ENCODE peak calls at places on chromosomes 2 and 18, in five cellular contexts. One of them, this sample, is unnamed.

GRCh38 chr18:58364867-58365533 is 263.9 kb downstream of the ALPK2 start:
- DNase-seq in upper lobe of right lung: no peak
- DNase-seq in RWPE1: no peak
- DNase-seq in GM12878: no peak
- DNase-seq in cardiac muscle cell: no peak
- DNase-seq in this sample: no peak

GRCh38 chr2:85662899-85663683 is 4.9 kb downstream of the SFTPB start:
- DNase-seq in cardiac muscle cell: no peak
- DNase-seq in GM12878: no peak
- DNase-seq in upper lobe of right lung: no peak
- DNase-seq in RWPE1: peak
- DNase-seq in this sample: no peak

GRCh38 chr2:66537001-66537400 is 102.1 kb downstream of the MEIS1 start:
- DNase-seq in GM12878: no peak
- DNase-seq in upper lobe of right lung: no peak
- DNase-seq in cardiac muscle cell: peak
- DNase-seq in RWPE1: no peak
- DNase-seq in this sample: no peak

GRCh38 chr18:49368161-49368875 is 92.1 kb downstream of the DYM start:
- DNase-seq in GM12878: no peak
- DNase-seq in cardiac muscle cell: no peak
- DNase-seq in upper lobe of right lung: no peak
- DNase-seq in RWPE1: peak
- DNase-seq in this sample: no peak

GRCh38 chr18:36309436-36310391 is 12.2 kb downstream of the FHOD3 start:
- DNase-seq in GM12878: no peak
- DNase-seq in upper lobe of right lung: no peak
- DNase-seq in RWPE1: peak
- DNase-seq in cardiac muscle cell: peak
- DNase-seq in this sample: peak

GRCh38 chr2:42624047-42624446 is 55.6 kb downstream of the MTA3 start:
- DNase-seq in RWPE1: no peak
- DNase-seq in cardiac muscle cell: no peak
- DNase-seq in GM12878: no peak
- DNase-seq in upper lobe of right lung: no peak
- DNase-seq in this sample: no peak

GRCh38 chr2:102383722-102384121 is 28.1 kb downstream of the IL18R1 start:
- DNase-seq in cardiac muscle cell: no peak
- DNase-seq in RWPE1: no peak
- DNase-seq in GM12878: no peak
- DNase-seq in upper lobe of right lung: no peak
- DNase-seq in this sample: no peak

GRCh38 chr18:42052137-42052708 is 97.2 kb downstream of the PIK3C3 start:
- DNase-seq in cardiac muscle cell: no peak
- DNase-seq in upper lobe of right lung: no peak
- DNase-seq in RWPE1: no peak
- DNase-seq in GM12878: no peak
- DNase-seq in this sample: no peak

GRCh38 chr18:56715121-56715520 is 64.0 kb downstream of the WDR7 start:
- DNase-seq in RWPE1: no peak
- DNase-seq in cardiac muscle cell: no peak
- DNase-seq in upper lobe of right lung: no peak
- DNase-seq in GM12878: no peak
- DNase-seq in this sample: no peak

GRCh38 chr18:60047556-60047955 is 147.8 kb downstream of the PMAIP1 start:
- DNase-seq in upper lobe of right lung: no peak
- DNase-seq in GM12878: no peak
- DNase-seq in RWPE1: no peak
- DNase-seq in cardiac muscle cell: no peak
- DNase-seq in this sample: peak

GRCh38 chr18:65846107-65846506 is 95.3 kb downstream of the CDH7 start:
- DNase-seq in cardiac muscle cell: no peak
- DNase-seq in RWPE1: no peak
- DNase-seq in GM12878: no peak
- DNase-seq in upper lobe of right lung: no peak
- DNase-seq in this sample: no peak

GRCh38 chr2:227788556-227788955 is 25.1 kb upstream of the CCL20 start:
- DNase-seq in GM12878: no peak
- DNase-seq in RWPE1: no peak
- DNase-seq in upper lobe of right lung: no peak
- DNase-seq in cardiac muscle cell: no peak
- DNase-seq in this sample: peak

GRCh38 chr2:27494944-27495554 is at the start of gene FNDC4:
- DNase-seq in cardiac muscle cell: peak
- DNase-seq in RWPE1: peak
- DNase-seq in upper lobe of right lung: no peak
- DNase-seq in GM12878: no peak
- DNase-seq in this sample: no peak

GRCh38 chr2:64406407-64406774 is 47.6 kb upstream of the LGALSL start:
- DNase-seq in RWPE1: no peak
- DNase-seq in cardiac muscle cell: no peak
- DNase-seq in upper lobe of right lung: no peak
- DNase-seq in GM12878: no peak
- DNase-seq in this sample: no peak

GRCh38 chr2:219180961-219181360 is 2.9 kb downstream of the RETREG2 start:
- DNase-seq in upper lobe of right lung: no peak
- DNase-seq in GM12878: no peak
- DNase-seq in RWPE1: no peak
- DNase-seq in cardiac muscle cell: no peak
- DNase-seq in this sample: no peak

GRCh38 chr2:20425371-20425881 is 21.4 kb upstream of the RHOB start:
- DNase-seq in GM12878: no peak
- DNase-seq in cardiac muscle cell: no peak
- DNase-seq in upper lobe of right lung: no peak
- DNase-seq in RWPE1: no peak
- DNase-seq in this sample: no peak

DNA sequence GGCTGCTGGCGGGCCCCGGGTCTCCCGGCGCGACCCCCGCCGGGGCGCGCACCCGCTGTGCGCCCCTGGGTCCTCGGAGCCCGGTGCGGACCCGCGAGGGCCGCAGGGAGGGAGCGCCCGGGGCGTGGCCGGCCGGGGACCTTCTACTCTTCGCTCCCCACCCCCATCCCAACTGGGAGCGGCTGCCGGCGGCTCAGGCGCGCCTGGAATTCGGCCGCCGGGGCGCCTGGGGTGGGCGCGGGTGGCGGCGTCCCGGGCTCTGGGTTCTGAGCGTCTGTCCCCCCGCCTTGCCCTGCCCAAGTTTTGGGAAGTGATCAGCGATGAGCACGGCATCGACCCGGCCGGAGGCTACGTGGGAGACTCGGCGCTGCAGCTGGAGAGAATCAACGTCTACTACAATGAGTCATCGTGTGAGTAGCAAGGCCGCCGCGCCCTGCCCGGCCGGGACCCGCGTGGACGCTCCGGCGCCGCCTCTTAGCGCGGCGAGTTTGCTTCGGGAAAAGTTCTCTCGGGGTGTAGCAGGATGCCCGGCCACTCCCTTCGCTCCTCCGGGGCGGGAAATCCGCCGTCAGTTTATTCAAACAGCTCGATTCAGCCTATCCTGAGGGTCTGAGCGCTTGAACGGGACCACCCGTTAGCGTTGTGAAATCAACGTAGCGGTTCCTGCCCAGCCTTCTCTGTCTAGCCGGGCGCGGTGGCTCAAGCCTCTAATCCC is 502 bp downstream of the TUBB6 start:
- DNase-seq in RWPE1: peak
- DNase-seq in cardiac muscle cell: peak
- DNase-seq in upper lobe of right lung: peak
- DNase-seq in GM12878: no peak
- DNase-seq in this sample: peak
- H3K27ac ChIP-seq in RWPE1: peak
- H3K27ac ChIP-seq in cardiac muscle cell: peak
- H3K27ac ChIP-seq in upper lobe of right lung: peak
- H3K27ac ChIP-seq in GM12878: peak
- H3K27ac ChIP-seq in this sample: peak

GRCh38 chr2:212535963-212536362 is 2.6 kb downstream of the ERBB4 start:
- DNase-seq in GM12878: no peak
- DNase-seq in upper lobe of right lung: no peak
- DNase-seq in cardiac muscle cell: no peak
- DNase-seq in RWPE1: no peak
- DNase-seq in this sample: no peak
- H3K27ac ChIP-seq in GM12878: no peak
- H3K27ac ChIP-seq in upper lobe of right lung: no peak
- H3K27ac ChIP-seq in cardiac muscle cell: no peak
- H3K27ac ChIP-seq in RWPE1: no peak
- H3K27ac ChIP-seq in this sample: no peak

GRCh38 chr18:1528964-1529509 is 624.4 kb downstream of the ADCYAP1 start:
- DNase-seq in RWPE1: no peak
- DNase-seq in upper lobe of right lung: no peak
- DNase-seq in cardiac muscle cell: no peak
- DNase-seq in GM12878: no peak
- DNase-seq in this sample: no peak

GRCh38 chr18:1530650-1531049 is 626.0 kb downstream of the ADCYAP1 start:
- DNase-seq in GM12878: no peak
- DNase-seq in RWPE1: no peak
- DNase-seq in upper lobe of right lung: no peak
- DNase-seq in cardiac muscle cell: no peak
- DNase-seq in this sample: no peak

GRCh38 chr18:1528447-1528846 is 623.8 kb downstream of the ADCYAP1 start:
- DNase-seq in cardiac muscle cell: no peak
- DNase-seq in RWPE1: no peak
- DNase-seq in GM12878: no peak
- DNase-seq in upper lobe of right lung: no peak
- DNase-seq in this sample: no peak

GRCh38 chr18:1526996-1527395 is 622.3 kb downstream of the ADCYAP1 start:
- DNase-seq in cardiac muscle cell: no peak
- DNase-seq in RWPE1: no peak
- DNase-seq in upper lobe of right lung: no peak
- DNase-seq in GM12878: no peak
- DNase-seq in this sample: no peak

GRCh38 chr18:1527805-1528204 is 623.1 kb downstream of the ADCYAP1 start:
- DNase-seq in RWPE1: no peak
- DNase-seq in GM12878: no peak
- DNase-seq in upper lobe of right lung: no peak
- DNase-seq in cardiac muscle cell: no peak
- DNase-seq in this sample: no peak
- H3K27ac ChIP-seq in RWPE1: no peak
- H3K27ac ChIP-seq in GM12878: no peak
- H3K27ac ChIP-seq in upper lobe of right lung: no peak
- H3K27ac ChIP-seq in cardiac muscle cell: no peak
- H3K27ac ChIP-seq in this sample: no peak

GRCh38 chr2:95052804-95053535 is 27.5 kb downstream of the MAL start:
- DNase-seq in RWPE1: no peak
- DNase-seq in GM12878: no peak
- DNase-seq in cardiac muscle cell: no peak
- DNase-seq in upper lobe of right lung: peak
- DNase-seq in this sample: no peak
- H3K27ac ChIP-seq in RWPE1: no peak
- H3K27ac ChIP-seq in GM12878: no peak
- H3K27ac ChIP-seq in cardiac muscle cell: no peak
- H3K27ac ChIP-seq in upper lobe of right lung: no peak
- H3K27ac ChIP-seq in this sample: no peak

GRCh38 chr2:215411941-215412743 is 23.7 kb downstream of the FN1 start:
- DNase-seq in upper lobe of right lung: no peak
- DNase-seq in RWPE1: no peak
- DNase-seq in cardiac muscle cell: no peak
- DNase-seq in GM12878: no peak
- DNase-seq in this sample: no peak

GRCh38 chr2:215415218-215415617 is 20.6 kb downstream of the FN1 start:
- DNase-seq in cardiac muscle cell: no peak
- DNase-seq in GM12878: no peak
- DNase-seq in upper lobe of right lung: no peak
- DNase-seq in RWPE1: no peak
- DNase-seq in this sample: no peak

GRCh38 chr2:215413974-215414373 is 21.9 kb downstream of the FN1 start:
- DNase-seq in RWPE1: no peak
- DNase-seq in GM12878: no peak
- DNase-seq in upper lobe of right lung: no peak
- DNase-seq in cardiac muscle cell: no peak
- DNase-seq in this sample: no peak

GRCh38 chr2:215414674-215415073 is 21.2 kb downstream of the FN1 start:
- DNase-seq in cardiac muscle cell: peak
- DNase-seq in upper lobe of right lung: no peak
- DNase-seq in GM12878: no peak
- DNase-seq in RWPE1: no peak
- DNase-seq in this sample: no peak

GRCh38 chr2:215413484-215413777 is 22.4 kb downstream of the FN1 start:
- DNase-seq in cardiac muscle cell: no peak
- DNase-seq in GM12878: no peak
- DNase-seq in RWPE1: no peak
- DNase-seq in upper lobe of right lung: no peak
- DNase-seq in this sample: no peak
- H3K27ac ChIP-seq in cardiac muscle cell: no peak
- H3K27ac ChIP-seq in GM12878: no peak
- H3K27ac ChIP-seq in RWPE1: no peak
- H3K27ac ChIP-seq in upper lobe of right lung: no peak
- H3K27ac ChIP-seq in this sample: no peak

DNA sequence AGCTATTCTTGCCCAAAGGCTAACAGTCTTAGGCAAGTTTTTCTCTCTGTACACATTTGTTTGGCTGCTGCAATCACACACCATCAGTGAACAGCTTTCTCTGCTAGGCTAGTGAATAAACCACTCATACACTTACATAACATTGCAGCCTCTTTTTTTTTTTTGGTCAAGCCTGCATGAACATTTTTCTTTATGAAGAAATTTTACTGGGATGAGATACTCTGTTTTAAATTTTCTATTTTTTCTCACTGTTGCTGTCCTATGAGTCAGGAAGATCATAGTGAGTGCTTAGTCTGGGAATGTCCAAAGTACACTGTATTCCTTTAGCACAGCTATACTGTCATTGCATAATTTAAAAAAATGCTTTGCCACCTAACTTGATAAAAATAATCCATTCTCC is 58.5 kb downstream of the ROCK1 start:
- DNase-seq in upper lobe of right lung: no peak
- DNase-seq in RWPE1: peak
- DNase-seq in cardiac muscle cell: no peak
- DNase-seq in GM12878: no peak
- DNase-seq in this sample: peak
- H3K27ac ChIP-seq in upper lobe of right lung: no peak
- H3K27ac ChIP-seq in RWPE1: peak
- H3K27ac ChIP-seq in cardiac muscle cell: no peak
- H3K27ac ChIP-seq in GM12878: no peak
- H3K27ac ChIP-seq in this sample: no peak

GRCh38 chr2:54770676-54771075 is 47.2 kb downstream of the EML6 start:
- DNase-seq in GM12878: no peak
- DNase-seq in RWPE1: no peak
- DNase-seq in upper lobe of right lung: no peak
- DNase-seq in cardiac muscle cell: no peak
- DNase-seq in this sample: no peak
- H3K27ac ChIP-seq in GM12878: no peak
- H3K27ac ChIP-seq in RWPE1: no peak
- H3K27ac ChIP-seq in upper lobe of right lung: no peak
- H3K27ac ChIP-seq in cardiac muscle cell: no peak
- H3K27ac ChIP-seq in this sample: peak

DNA sequence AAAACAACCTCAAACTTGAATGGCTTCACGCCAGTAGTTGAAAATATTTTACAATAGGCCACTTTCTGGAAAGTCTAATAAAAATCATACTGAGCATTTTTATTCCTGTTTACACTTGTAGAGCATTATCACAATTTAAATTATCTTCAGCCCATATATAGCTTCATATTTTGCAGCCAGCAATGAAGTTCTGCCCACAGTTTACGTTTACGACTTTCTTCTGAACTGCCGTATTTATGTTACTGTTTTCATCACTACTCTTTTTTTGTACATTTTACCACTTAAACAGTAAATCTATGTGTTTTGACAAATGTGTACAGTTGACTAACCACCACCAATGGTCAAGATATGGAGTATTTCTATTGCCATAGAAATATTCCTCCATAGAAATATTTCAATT is 86.2 kb downstream of the COPS8 start:
- DNase-seq in RWPE1: no peak
- DNase-seq in upper lobe of right lung: no peak
- DNase-seq in GM12878: no peak
- DNase-seq in cardiac muscle cell: no peak
- DNase-seq in this sample: no peak
- H3K27ac ChIP-seq in RWPE1: no peak
- H3K27ac ChIP-seq in upper lobe of right lung: peak
- H3K27ac ChIP-seq in GM12878: no peak
- H3K27ac ChIP-seq in cardiac muscle cell: no peak
- H3K27ac ChIP-seq in this sample: no peak

GRCh38 chr2:237662671-237663093 is 35.3 kb downstream of the LRRFIP1 start:
- DNase-seq in upper lobe of right lung: peak
- DNase-seq in cardiac muscle cell: peak
- DNase-seq in GM12878: no peak
- DNase-seq in RWPE1: peak
- DNase-seq in this sample: peak
- H3K27ac ChIP-seq in upper lobe of right lung: peak
- H3K27ac ChIP-seq in cardiac muscle cell: peak
- H3K27ac ChIP-seq in GM12878: no peak
- H3K27ac ChIP-seq in RWPE1: peak
- H3K27ac ChIP-seq in this sample: no peak

This sample was measured in foreskin keratinocyte.